ENCODE peak calls at places on chromosomes 3 and 15, in five cellular contexts. U, H, B, P and O are unnamed samples.

GRCh38 chr15:87720235-87720634 is 536.3 kb downstream of the NTRK3 start:
- ATAC-seq in U (no peak), H (no peak), B (no peak), P (no peak), O (no peak)

GRCh38 chr15:59968314-59968713 is 35.8 kb upstream of the FOXB1 start:
- ATAC-seq in U (no peak), H (no peak), B (no peak), P (no peak), O (no peak)

GRCh38 chr15:52303093-52303772 is 7.6 kb upstream of the MYO5C start:
- ATAC-seq in U (no peak), H (no peak), B (no peak), P (peak; percentile 19), O (no peak)

GRCh38 chr3:149620291-149621020 is 37.4 kb downstream of the WWTR1 start:
- ATAC-seq in U (no peak), H (no peak), B (no peak), P (no peak), O (no peak)

GRCh38 chr3:106302451-106303221 is 433.8 kb upstream of the CBLB start:
- ATAC-seq in U (no peak), H (peak; percentile 71), B (peak; percentile 73), P (no peak), O (no peak)

GRCh38 chr3:27431116-27431515 is 53.1 kb downstream of the SLC4A7 start:
- ATAC-seq in U (peak; percentile 53), H (no peak), B (no peak), P (peak; percentile 33), O (peak; percentile 58)

GRCh38 chr3:100002599-100003350 is 111.5 kb downstream of the FILIP1L start:
- ATAC-seq in U (peak; percentile 83), H (no peak), B (no peak), P (peak; percentile 53), O (peak; percentile 72)

GRCh38 chr15:45441686-45442085 is 63.3 kb upstream of the GATM start:
- ATAC-seq in U (no peak), H (no peak), B (no peak), P (peak; percentile 73), O (no peak)

GRCh38 chr15:84586641-84587160 is 14.1 kb upstream of the ZSCAN2 start:
- ATAC-seq in U (no peak), H (no peak), B (no peak), P (no peak), O (no peak)

GRCh38 chr3:196220587-196220986 is 4.3 kb downstream of the SLC51A start:
- ATAC-seq in U (peak; percentile 46), H (no peak), B (no peak), P (peak; percentile 61), O (no peak)

GRCh38 chr15:100879461-100880138 is at the start of gene ALDH1A3:
- ATAC-seq in U (peak; percentile 86), H (no peak), B (no peak), P (peak; percentile 26), O (peak; percentile 88)